ENCODE peak calls at places on chromosomes 5 and 9, in four cellular contexts. F, S, K and T are unnamed samples.

GRCh38 chr5:134905246-134905996 is 490 bp downstream of the PCBD2 start:
- DNase-seq in K (peak), S (no peak), F (peak), T (peak)

GRCh38 chr9:130606887-130607582 is 27.7 kb downstream of the FUBP3 start:
- DNase-seq in F (no peak), S (no peak), K (no peak), T (no peak)

GRCh38 chr5:137220523-137220927 is 278.6 kb downstream of the SPOCK1 start:
- DNase-seq in S (no peak), F (peak), K (peak), T (no peak)

GRCh38 chr5:19411936-19412335 is 576.1 kb downstream of the CDH18 start:
- DNase-seq in K (no peak), S (no peak), F (no peak), T (no peak)

GRCh38 chr9:19378647-19379046 is 1.4 kb downstream of the RPS6 start:
- DNase-seq in K (no peak), F (no peak), S (no peak), T (no peak)

GRCh38 chr9:86303316-86303975 is 21.1 kb upstream of the ISCA1 start:
- DNase-seq in F (no peak), S (no peak), K (no peak), T (no peak)

GRCh38 chr9:136614967-136615623 is 47.6 kb upstream of the EGFL7 start:
- DNase-seq in K (peak), F (no peak), S (peak), T (peak)

GRCh38 chr5:36719266-36719665 is 112.9 kb downstream of the SLC1A3 start:
- DNase-seq in F (no peak), S (no peak), K (no peak), T (no peak)

GRCh38 chr9:28394774-28395173 is 821.5 kb upstream of the C9orf72 start:
- DNase-seq in F (no peak), S (no peak), K (no peak), T (no peak)

GRCh38 chr5:170269579-170269978 is 28.0 kb downstream of the LCP2 start:
- DNase-seq in F (no peak), S (no peak), K (no peak), T (no peak)

GRCh38 chr9:127187231-127187956 is 65.0 kb upstream of the ANGPTL2 start:
- DNase-seq in F (peak), S (no peak), K (peak), T (peak)

GRCh38 chr9:18791074-18791473 is 241.9 kb downstream of the SAXO1 start:
- DNase-seq in F (no peak), K (peak), S (no peak), T (no peak)

GRCh38 chr5:127957183-127957582 is 126.4 kb upstream of the SLC12A2 start:
- DNase-seq in S (no peak), K (peak), F (peak), T (peak)

GRCh38 chr5:157778121-157778805 is 34.8 kb downstream of the LSM11 start:
- DNase-seq in S (no peak), F (peak), K (no peak), T (peak)

GRCh38 chr5:56147106-56147505 is 86.0 kb downstream of the ANKRD55 start:
- DNase-seq in F (no peak), S (no peak), K (no peak), T (no peak)

GRCh38 chr5:914612-915011 is 21.9 kb downstream of the TRIP13 start:
- DNase-seq in S (no peak), K (no peak), F (no peak), T (no peak)

GRCh38 chr9:133163559-133164208 is at the start of gene GBGT1:
- DNase-seq in K (no peak), F (no peak), S (peak), T (peak)

GRCh38 chr9:107847977-107848376 is 358.4 kb upstream of the KLF4 start:
- DNase-seq in F (no peak), S (no peak), K (no peak), T (no peak)

GRCh38 chr5:138463335-138464017 is 1.8 kb upstream of the EGR1 start:
- DNase-seq in K (peak), F (no peak), S (no peak), T (no peak)

GRCh38 chr9:123511326-123511974 is 155.5 kb downstream of the CRB2 start:
- DNase-seq in F (no peak), K (no peak), S (no peak), T (no peak)

GRCh38 chr9:126327016-126327749 is 554 bp downstream of the MVB12B start:
- DNase-seq in S (no peak), K (peak), F (no peak), T (peak)

GRCh38 chr5:171484460-171484899 is 65.0 kb downstream of the FGF18 start:
- DNase-seq in F (no peak), K (peak), S (no peak), T (peak)
- TF ChIP-seq CTCF in F (peak), K (peak), S (peak), T (peak)

DNA sequence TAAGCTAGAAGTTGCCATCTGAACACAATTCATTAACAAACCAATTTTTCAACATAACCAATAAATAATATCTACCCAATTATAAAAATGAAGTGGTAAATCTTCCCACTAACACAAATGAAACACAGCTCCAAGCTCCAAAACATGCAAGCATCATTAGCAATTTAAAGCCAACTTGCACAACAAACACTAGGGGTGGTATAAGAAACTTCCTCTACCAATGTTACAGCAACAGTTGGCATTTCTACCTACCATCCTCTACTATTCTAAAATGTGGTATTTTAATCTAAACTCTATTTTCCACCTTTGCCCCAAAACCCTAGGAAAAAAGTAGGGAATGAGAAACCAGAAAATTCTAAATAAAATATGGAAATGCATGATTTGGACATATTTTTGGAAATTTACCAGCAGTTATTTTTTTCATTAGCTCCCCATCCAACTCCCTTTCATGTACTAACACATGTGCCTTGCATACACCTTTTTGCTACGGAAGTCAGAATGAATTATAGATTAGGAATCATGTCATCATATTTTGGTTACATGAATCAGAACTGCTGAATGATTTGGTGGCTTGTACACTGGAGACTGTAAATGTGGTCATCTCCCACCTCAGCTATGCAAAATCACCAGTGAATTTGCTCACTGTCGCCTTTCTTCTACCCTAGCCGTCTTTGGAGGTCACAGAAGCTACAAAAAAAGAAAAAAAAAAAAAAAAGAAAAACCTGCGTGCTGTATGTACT is 4.1 kb downstream of the NR6A1 start:
- DNase-seq in K (no peak), S (no peak), F (no peak), T (no peak)
- TF ChIP-seq CTCF in K (no peak), S (no peak), F (peak), T (no peak)

GRCh38 chr9:75087279-75087823 is 604 bp downstream of the NMRK1 start:
- DNase-seq in F (peak), K (peak), S (no peak), T (peak)

GRCh38 chr9:75088646-75089368 is 493 bp downstream of the OSTF1 start:
- DNase-seq in F (no peak), S (no peak), K (peak), T (peak)

GRCh38 chr9:75087824-75088645 is at the start of the genes NMRK1 and OSTF1:
- DNase-seq in K (peak), F (peak), S (peak), T (peak)

GRCh38 chr9:75090579-75090978 is 2.3 kb downstream of the OSTF1 start:
- DNase-seq in K (no peak), S (no peak), F (no peak), T (no peak)

DNA sequence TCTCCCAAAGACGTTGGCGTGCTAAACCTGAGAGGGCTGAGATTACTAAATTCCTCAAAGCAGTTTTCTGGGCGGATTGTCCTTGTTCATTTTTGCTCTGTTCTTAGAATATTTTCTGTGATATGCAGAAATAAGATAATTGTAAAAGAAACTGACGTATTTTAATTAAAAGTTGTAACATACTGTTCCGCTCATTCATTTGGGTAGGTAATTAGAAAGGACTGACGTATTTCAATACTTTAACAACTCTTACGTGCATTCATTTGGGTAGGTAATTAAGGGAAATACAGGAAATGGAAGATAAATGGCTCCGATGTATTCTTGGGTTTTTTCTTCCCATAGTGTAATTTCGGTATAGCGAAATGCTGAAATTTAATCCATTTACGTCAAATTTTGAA is 1.1 kb downstream of the OSTF1 start:
- DNase-seq in F (no peak), S (no peak), K (no peak), T (no peak)
- TF ChIP-seq CTCF in F (no peak), S (no peak), K (no peak), T (no peak)

DNA sequence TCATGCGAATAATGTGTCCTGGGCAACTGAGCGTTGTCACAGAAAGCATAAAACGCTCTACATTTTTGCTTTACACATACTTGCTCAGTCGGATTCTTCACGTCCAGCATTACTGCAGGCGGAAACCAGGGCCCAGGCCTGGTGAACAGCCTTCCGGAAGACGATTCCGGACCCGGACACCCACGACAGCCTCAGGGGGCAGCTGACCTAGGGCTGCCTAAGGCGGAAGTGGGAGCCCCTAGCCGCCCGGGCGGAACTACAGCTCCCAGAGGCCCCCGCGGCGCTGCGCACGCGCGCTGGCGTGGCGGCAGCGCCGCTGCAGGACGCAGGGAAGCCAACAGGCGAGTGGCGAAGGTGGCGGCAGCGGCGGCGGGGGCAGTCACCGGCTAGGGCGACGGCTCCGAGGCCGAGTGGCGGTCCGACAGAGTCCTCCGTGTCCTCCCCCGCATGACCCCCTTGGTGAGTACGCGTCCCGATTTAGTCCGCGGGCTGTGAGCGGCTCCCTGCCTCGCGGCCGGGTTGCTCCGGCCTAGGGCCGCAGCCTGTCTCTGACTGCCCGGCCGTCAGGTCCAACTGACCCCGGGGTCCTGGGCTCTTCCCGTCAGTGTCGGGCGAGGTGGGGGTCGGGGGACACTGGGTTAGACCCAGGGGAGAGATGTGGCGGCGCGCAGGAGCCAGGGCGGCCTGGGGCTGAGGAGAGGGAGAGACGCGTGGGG is at the start of gene GAPVD1:
- DNase-seq in F (peak), S (peak), K (peak), T (peak)
- TF ChIP-seq CTCF in F (peak), S (peak), K (peak), T (peak)

GRCh38 chr9:124716795-124717194 is 54.3 kb downstream of the NR6A1 start:
- DNase-seq in K (no peak), F (no peak), S (no peak), T (no peak)
- TF ChIP-seq CTCF in K (no peak), F (no peak), S (no peak), T (no peak)

GRCh38 chr5:73307645-73308346 is 134.8 kb downstream of the TMEM174 start:
- DNase-seq in F (no peak), S (no peak), K (no peak), T (no peak)

GRCh38 chr5:73314395-73315195 is 134.0 kb downstream of the FOXD1 start:
- DNase-seq in K (no peak), S (no peak), F (no peak), T (no peak)

GRCh38 chr5:73311291-73312110 is 137.1 kb downstream of the FOXD1 start:
- DNase-seq in S (no peak), K (peak), F (no peak), T (no peak)

GRCh38 chr5:73312872-73313510 is 135.6 kb downstream of the FOXD1 start:
- DNase-seq in S (no peak), K (no peak), F (no peak), T (no peak)

DNA sequence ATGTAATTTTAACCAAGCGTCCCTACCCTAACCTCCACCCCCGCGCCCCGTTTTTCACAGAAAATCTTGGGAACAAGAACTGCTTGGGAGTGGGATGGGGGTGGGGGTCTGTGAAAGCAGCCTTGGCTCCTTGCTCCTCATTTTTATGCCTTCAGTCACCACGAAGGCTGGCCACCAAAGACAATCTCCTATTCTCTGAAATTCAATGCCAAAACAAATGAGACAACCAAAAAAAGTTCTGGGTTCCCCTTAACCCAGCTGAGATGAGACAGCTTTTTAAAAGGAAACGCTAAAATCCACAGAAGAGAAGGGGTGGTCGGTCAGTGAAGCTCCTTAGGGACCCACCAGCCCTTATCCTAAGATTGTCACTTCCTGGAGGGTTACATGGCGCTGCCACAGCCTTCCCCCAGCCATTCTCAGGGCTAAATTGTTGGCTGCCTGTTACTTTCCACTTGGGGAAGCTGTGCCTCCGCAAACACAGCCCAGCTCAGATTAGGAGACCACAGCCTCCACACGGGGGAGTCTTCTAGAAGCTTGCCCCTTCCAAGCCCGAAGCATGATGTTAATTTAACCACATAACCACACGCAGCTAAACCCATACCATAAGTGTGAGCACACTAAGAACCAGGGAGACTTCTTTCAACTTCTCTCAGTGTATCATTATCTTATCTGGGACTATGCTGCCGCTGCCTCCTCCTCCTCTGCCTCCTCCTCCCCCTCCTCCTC is 136.3 kb downstream of the FOXD1 start:
- DNase-seq in K (peak), F (no peak), S (no peak), T (no peak)
- TF ChIP-seq CTCF in K (no peak), F (peak), S (no peak), T (no peak)